ENCODE peak calls at places on chromosomes 11 and 22, in four cellular contexts. One of them, this sample, is unnamed.

GRCh38 chr11:118281284-118281683 is 17.2 kb upstream of the MPZL2 start:
- DNase-seq in neuronal stem cell: no peak
- DNase-seq in IMR-90: no peak
- DNase-seq in mesenchymal stem cell: no peak
- DNase-seq in this sample: no peak

GRCh38 chr22:44685384-44686056 is 16.5 kb upstream of the PRR5 start:
- DNase-seq in neuronal stem cell: no peak
- DNase-seq in IMR-90: peak
- DNase-seq in mesenchymal stem cell: peak
- DNase-seq in this sample: no peak

GRCh38 chr11:37988031-37988430 is 1390.0 kb upstream of the RAG2 start:
- DNase-seq in neuronal stem cell: no peak
- DNase-seq in IMR-90: peak
- DNase-seq in mesenchymal stem cell: peak
- DNase-seq in this sample: peak

GRCh38 chr11:63769044-63769718 is 606 bp upstream of the ZFTA start:
- DNase-seq in neuronal stem cell: peak
- DNase-seq in IMR-90: no peak
- DNase-seq in mesenchymal stem cell: peak
- DNase-seq in this sample: peak

GRCh38 chr22:40000171-40000570 is 5.4 kb downstream of the FAM83F start:
- DNase-seq in neuronal stem cell: no peak
- DNase-seq in IMR-90: no peak
- DNase-seq in mesenchymal stem cell: no peak
- DNase-seq in this sample: no peak

GRCh38 chr11:32094931-32095330 is 4.1 kb downstream of the RCN1 start:
- DNase-seq in neuronal stem cell: no peak
- DNase-seq in IMR-90: no peak
- DNase-seq in mesenchymal stem cell: peak
- DNase-seq in this sample: no peak

GRCh38 chr11:64016512-64016911 is 19.2 kb upstream of the FLRT1 start:
- DNase-seq in neuronal stem cell: no peak
- DNase-seq in IMR-90: no peak
- DNase-seq in mesenchymal stem cell: no peak
- DNase-seq in this sample: no peak

GRCh38 chr11:127524618-127525017 is 524.0 kb upstream of the KIRREL3 start:
- DNase-seq in neuronal stem cell: no peak
- DNase-seq in IMR-90: no peak
- DNase-seq in mesenchymal stem cell: no peak
- DNase-seq in this sample: no peak

GRCh38 chr11:87722756-87723599 is 452.3 kb downstream of the RAB38 start:
- DNase-seq in neuronal stem cell: no peak
- DNase-seq in IMR-90: peak
- DNase-seq in mesenchymal stem cell: no peak
- DNase-seq in this sample: peak

GRCh38 chr11:12792018-12792417 is 117.8 kb downstream of the TEAD1 start:
- DNase-seq in neuronal stem cell: no peak
- DNase-seq in IMR-90: no peak
- DNase-seq in mesenchymal stem cell: no peak
- DNase-seq in this sample: no peak

GRCh38 chr22:32000171-32000570 is 42.9 kb upstream of the SLC5A1 start:
- DNase-seq in neuronal stem cell: no peak
- DNase-seq in IMR-90: no peak
- DNase-seq in mesenchymal stem cell: no peak
- DNase-seq in this sample: peak

GRCh38 chr11:104225047-104225446 is 61.1 kb upstream of the PDGFD start:
- DNase-seq in neuronal stem cell: no peak
- DNase-seq in IMR-90: no peak
- DNase-seq in mesenchymal stem cell: no peak
- DNase-seq in this sample: no peak

GRCh38 chr11:11552688-11553087 is 69.1 kb downstream of the GALNT18 start:
- DNase-seq in neuronal stem cell: no peak
- DNase-seq in IMR-90: no peak
- DNase-seq in mesenchymal stem cell: no peak
- DNase-seq in this sample: no peak

GRCh38 chr11:16612801-16613400 is 125.5 kb upstream of the C11orf58 start:
- DNase-seq in neuronal stem cell: peak
- DNase-seq in IMR-90: peak
- DNase-seq in mesenchymal stem cell: peak
- DNase-seq in this sample: no peak

GRCh38 chr22:43281400-43281799 is 61.8 kb downstream of the SCUBE1 start:
- DNase-seq in neuronal stem cell: no peak
- DNase-seq in IMR-90: no peak
- DNase-seq in mesenchymal stem cell: no peak
- DNase-seq in this sample: no peak

GRCh38 chr22:32080904-32081303 is 37.8 kb downstream of the SLC5A1 start:
- DNase-seq in neuronal stem cell: peak
- DNase-seq in IMR-90: peak
- DNase-seq in mesenchymal stem cell: peak
- DNase-seq in this sample: peak

GRCh38 chr11:71283960-71284359 is 31.6 kb upstream of the SHANK2 start:
- DNase-seq in neuronal stem cell: no peak
- DNase-seq in IMR-90: no peak
- DNase-seq in mesenchymal stem cell: no peak
- DNase-seq in this sample: peak

GRCh38 chr11:129416080-129416820 is 40.6 kb downstream of the BARX2 start:
- DNase-seq in neuronal stem cell: no peak
- DNase-seq in IMR-90: no peak
- DNase-seq in mesenchymal stem cell: no peak
- DNase-seq in this sample: no peak

GRCh38 chr11:13277719-13278619 is at the start of gene BMAL1:
- DNase-seq in neuronal stem cell: no peak
- DNase-seq in IMR-90: no peak
- DNase-seq in mesenchymal stem cell: peak
- DNase-seq in this sample: no peak

GRCh38 chr22:45709866-45710265 is 38.2 kb downstream of the ATXN10 start:
- DNase-seq in neuronal stem cell: no peak
- DNase-seq in IMR-90: peak
- DNase-seq in mesenchymal stem cell: peak
- DNase-seq in this sample: no peak

GRCh38 chr22:38467904-38468760 is at the start of gene KDELR3:
- DNase-seq in neuronal stem cell: no peak
- DNase-seq in IMR-90: peak
- DNase-seq in mesenchymal stem cell: peak
- DNase-seq in this sample: peak

GRCh38 chr11:7630002-7630401 is 43.3 kb downstream of the CYB5R2 start:
- DNase-seq in neuronal stem cell: no peak
- DNase-seq in IMR-90: no peak
- DNase-seq in mesenchymal stem cell: no peak
- DNase-seq in this sample: no peak

GRCh38 chr11:129589190-129589589 is 213.5 kb downstream of the BARX2 start:
- DNase-seq in neuronal stem cell: no peak
- DNase-seq in IMR-90: no peak
- DNase-seq in mesenchymal stem cell: no peak
- DNase-seq in this sample: no peak

GRCh38 chr22:48499456-48500425 is 1327.9 kb downstream of the BRD1 start:
- DNase-seq in neuronal stem cell: no peak
- DNase-seq in IMR-90: no peak
- DNase-seq in mesenchymal stem cell: no peak
- DNase-seq in this sample: no peak

GRCh38 chr22:48501231-48501750 is 1326.4 kb downstream of the BRD1 start:
- DNase-seq in neuronal stem cell: no peak
- DNase-seq in IMR-90: no peak
- DNase-seq in mesenchymal stem cell: no peak
- DNase-seq in this sample: no peak

GRCh38 chr22:48498526-48499331 is 1328.9 kb downstream of the BRD1 start:
- DNase-seq in neuronal stem cell: no peak
- DNase-seq in IMR-90: no peak
- DNase-seq in mesenchymal stem cell: no peak
- DNase-seq in this sample: no peak

GRCh38 chr22:48503035-48503625 is 1324.5 kb downstream of the BRD1 start:
- DNase-seq in neuronal stem cell: no peak
- DNase-seq in IMR-90: no peak
- DNase-seq in mesenchymal stem cell: no peak
- DNase-seq in this sample: no peak

GRCh38 chr22:48500481-48501230 is 1327.0 kb downstream of the BRD1 start:
- DNase-seq in neuronal stem cell: no peak
- DNase-seq in IMR-90: no peak
- DNase-seq in mesenchymal stem cell: no peak
- DNase-seq in this sample: peak
- H3K14ac ChIP-seq in neuronal stem cell: no peak
- H3K14ac ChIP-seq in IMR-90: no peak
- H3K14ac ChIP-seq in mesenchymal stem cell: no peak
- H3K14ac ChIP-seq in this sample: no peak

DNA sequence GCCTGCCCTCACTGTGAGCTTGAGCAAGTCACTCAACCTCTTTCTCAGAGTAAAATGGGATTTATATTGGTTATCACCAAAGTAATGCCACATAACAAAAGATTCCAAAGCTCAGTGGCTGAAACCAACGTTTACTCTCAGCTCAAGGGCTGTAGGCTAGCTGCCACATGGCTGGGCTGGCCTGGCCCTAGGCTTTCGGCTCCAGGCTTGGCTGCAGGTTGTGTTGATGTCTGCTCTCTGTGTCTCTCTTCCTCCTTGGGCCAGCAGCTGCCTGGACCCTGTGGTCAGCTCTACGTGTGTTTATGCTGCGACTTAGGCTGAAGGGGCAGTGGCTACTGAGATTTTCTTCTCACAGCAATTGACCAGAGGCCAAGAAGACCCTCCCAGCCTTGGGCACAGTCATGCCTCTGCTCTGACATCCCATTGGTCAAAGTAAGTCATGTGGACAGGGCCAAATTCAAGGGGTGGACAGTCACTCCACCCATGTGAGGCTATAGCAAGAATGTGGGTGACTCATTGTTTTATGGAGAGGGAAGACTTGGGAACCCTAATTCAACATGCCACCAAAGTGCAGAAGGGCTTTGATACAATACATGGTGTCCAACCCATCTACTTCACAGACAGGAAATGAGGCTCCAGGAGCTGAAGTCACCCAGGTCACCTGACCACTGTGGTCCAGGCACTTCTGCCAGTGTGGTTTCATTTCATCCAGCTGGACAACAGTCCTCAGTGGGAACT is 90.6 kb downstream of the TSPAN18 start:
- DNase-seq in neuronal stem cell: no peak
- DNase-seq in IMR-90: peak
- DNase-seq in mesenchymal stem cell: no peak
- DNase-seq in this sample: no peak
- H3K27ac ChIP-seq in neuronal stem cell: no peak
- H3K27ac ChIP-seq in IMR-90: no peak
- H3K27ac ChIP-seq in mesenchymal stem cell: no peak
- H3K27ac ChIP-seq in this sample: no peak

GRCh38 chr11:33309118-33309517 is 51.9 kb downstream of the HIPK3 start:
- DNase-seq in neuronal stem cell: no peak
- DNase-seq in IMR-90: no peak
- DNase-seq in mesenchymal stem cell: no peak
- DNase-seq in this sample: no peak

GRCh38 chr11:33315822-33316221 is 58.6 kb downstream of the HIPK3 start:
- DNase-seq in neuronal stem cell: no peak
- DNase-seq in IMR-90: no peak
- DNase-seq in mesenchymal stem cell: no peak
- DNase-seq in this sample: no peak

GRCh38 chr11:33311680-33312079 is 54.5 kb downstream of the HIPK3 start:
- DNase-seq in neuronal stem cell: no peak
- DNase-seq in IMR-90: no peak
- DNase-seq in mesenchymal stem cell: no peak
- DNase-seq in this sample: no peak

GRCh38 chr11:33307984-33308383 is 50.8 kb downstream of the HIPK3 start:
- DNase-seq in neuronal stem cell: no peak
- DNase-seq in IMR-90: no peak
- DNase-seq in mesenchymal stem cell: no peak
- DNase-seq in this sample: no peak

DNA sequence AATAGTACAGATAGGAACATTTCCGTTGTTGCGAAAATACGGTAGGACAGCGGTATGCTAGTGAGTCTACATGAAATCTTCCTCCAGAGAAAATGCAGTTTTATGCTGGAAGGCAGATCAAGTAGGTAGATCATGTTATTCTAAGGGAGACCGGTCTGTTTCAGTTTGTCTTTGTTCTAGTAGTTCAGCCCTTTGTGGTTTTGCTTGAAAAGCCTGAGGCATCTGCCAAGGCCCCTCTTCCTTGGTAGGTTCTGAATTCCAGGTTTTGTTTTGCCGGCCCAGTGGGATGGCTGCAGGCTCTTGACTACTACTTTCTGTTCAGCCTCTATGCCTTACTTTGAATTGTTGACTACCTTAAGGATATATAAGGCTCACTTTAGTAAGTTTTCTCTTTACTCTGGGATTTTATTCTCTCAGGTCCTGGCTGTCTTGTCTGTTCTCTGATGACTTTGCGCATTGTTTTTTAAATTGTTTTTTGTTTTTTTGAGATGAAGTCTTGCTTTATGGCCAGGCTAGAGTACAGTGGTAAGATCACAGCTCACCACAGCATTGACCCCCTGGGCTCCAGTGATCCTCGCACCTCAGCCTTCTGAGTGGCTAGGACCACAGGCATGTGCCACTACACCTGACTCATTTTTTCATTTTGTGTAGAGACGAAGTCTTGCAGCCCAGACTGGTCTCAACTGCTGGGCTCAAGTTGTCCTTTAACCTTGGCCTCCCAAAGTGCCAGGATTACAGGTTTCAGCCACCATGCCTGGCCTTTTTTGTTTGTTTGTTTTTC is 53.7 kb downstream of the HIPK3 start:
- DNase-seq in neuronal stem cell: no peak
- DNase-seq in IMR-90: peak
- DNase-seq in mesenchymal stem cell: peak
- DNase-seq in this sample: peak
- H3K9ac ChIP-seq in neuronal stem cell: no peak
- H3K9ac ChIP-seq in IMR-90: no peak
- H3K9ac ChIP-seq in mesenchymal stem cell: no peak
- H3K9ac ChIP-seq in this sample: no peak

GRCh38 chr22:27137809-27138400 is 480.5 kb downstream of the MIAT start:
- DNase-seq in neuronal stem cell: no peak
- DNase-seq in IMR-90: no peak
- DNase-seq in mesenchymal stem cell: no peak
- DNase-seq in this sample: no peak

GRCh38 chr22:27138471-27138870 is 481.1 kb downstream of the MIAT start:
- DNase-seq in neuronal stem cell: no peak
- DNase-seq in IMR-90: no peak
- DNase-seq in mesenchymal stem cell: no peak
- DNase-seq in this sample: no peak

GRCh38 chr22:27136596-27136995 is 479.2 kb downstream of the MIAT start:
- DNase-seq in neuronal stem cell: no peak
- DNase-seq in IMR-90: no peak
- DNase-seq in mesenchymal stem cell: no peak
- DNase-seq in this sample: no peak

GRCh38 chr22:27144345-27144744 is 487.0 kb downstream of the MIAT start:
- DNase-seq in neuronal stem cell: no peak
- DNase-seq in IMR-90: no peak
- DNase-seq in mesenchymal stem cell: no peak
- DNase-seq in this sample: no peak

DNA sequence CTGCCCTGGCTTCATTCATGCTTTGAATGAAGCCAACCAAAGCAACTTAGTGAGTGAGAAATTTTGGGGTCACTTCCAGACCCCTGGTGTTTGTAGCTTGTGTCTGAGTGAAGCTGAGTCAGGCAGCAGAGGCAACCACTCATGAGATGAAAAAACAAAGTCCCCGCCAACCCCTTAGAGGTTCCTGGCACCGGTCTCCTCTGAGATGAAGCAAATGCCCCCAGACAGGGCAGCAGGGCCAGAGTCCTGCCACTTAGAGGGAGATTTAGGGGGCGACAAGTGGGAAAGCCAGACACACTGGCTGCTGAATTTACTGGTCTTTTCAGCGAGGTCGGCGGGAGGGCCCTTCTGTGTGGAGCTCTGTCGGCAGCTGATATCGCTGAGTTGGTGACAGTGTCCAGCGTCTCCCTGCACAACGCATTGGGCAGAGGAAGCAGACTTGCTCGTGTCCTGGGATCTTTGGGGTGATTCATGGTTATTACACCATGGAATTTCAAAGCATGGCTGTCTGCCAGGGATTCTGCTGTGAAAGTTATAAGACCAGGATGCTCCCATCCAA is 482.6 kb downstream of the MIAT start:
- DNase-seq in neuronal stem cell: no peak
- DNase-seq in IMR-90: peak
- DNase-seq in mesenchymal stem cell: peak
- DNase-seq in this sample: no peak
- H3K14ac ChIP-seq in neuronal stem cell: no peak
- H3K14ac ChIP-seq in IMR-90: no peak
- H3K14ac ChIP-seq in mesenchymal stem cell: no peak
- H3K14ac ChIP-seq in this sample: no peak

This sample was measured in trophoblast cell.